ENCODE peak calls at places on chromosomes 3 and 15, in six cellular contexts. C, Z, N, T, E and X are unnamed samples.

GRCh38 chr15:62069551-62069950 is 2.8 kb downstream of the C2CD4A start:
- DNase-seq in T (no peak), Z (no peak), N (no peak), C (no peak), E (no peak), X (no peak)

GRCh38 chr15:48469271-48469670 is 138.0 kb downstream of the DUT start:
- DNase-seq in E (no peak), C (no peak), T (no peak), N (no peak), Z (no peak), X (no peak)

GRCh38 chr3:178079966-178080365 is 456.3 kb upstream of the KCNMB2 start:
- DNase-seq in T (no peak), C (no peak), Z (no peak), E (no peak), N (no peak), X (no peak)

GRCh38 chr3:16864610-16865313 is 20.0 kb upstream of the PLCL2 start:
- DNase-seq in Z (peak), T (peak), E (peak), N (peak), C (no peak), X (no peak)

GRCh38 chr15:24955549-24955929 is 752 bp downstream of the SNRPN start:
- DNase-seq in E (no peak), C (no peak), N (no peak), Z (no peak), T (no peak), X (no peak)

GRCh38 chr3:173217127-173217526 is 76.1 kb upstream of the SPATA16 start:
- DNase-seq in Z (no peak), N (no peak), C (no peak), E (peak), T (no peak), X (no peak)

GRCh38 chr15:90049666-90050604 is 48.8 kb downstream of the ZNF710 start:
- DNase-seq in T (no peak), N (no peak), Z (no peak), C (no peak), E (no peak), X (no peak)

GRCh38 chr3:66666362-66666761 is 165.5 kb upstream of the LRIG1 start:
- DNase-seq in C (no peak), E (no peak), N (no peak), Z (no peak), T (no peak), X (no peak)

GRCh38 chr3:188867691-188868090 is 304.1 kb upstream of the TPRG1 start:
- DNase-seq in C (no peak), Z (no peak), T (no peak), N (no peak), E (no peak), X (no peak)

GRCh38 chr15:76973362-76973743 is 21.6 kb upstream of the PSTPIP1 start:
- DNase-seq in N (no peak), C (no peak), Z (no peak), E (peak), T (no peak), X (no peak)